ENCODE peak calls at places on chromosomes 12 and 14, in eight cellular contexts. C, X, J, O, D, I, Z and V are unnamed samples. For H3K4me1, the result is how much of the 10 kb centered on the place peaks cover.

GRCh38 chr14:55117816-55118441 is 11.1 kb upstream of the LGALS3 start:
- DNase-seq in D (no peak), C (no peak), J (peak), O (no peak), Z (no peak), X (no peak), I (peak), V (no peak)

GRCh38 chr12:85740190-85740589 is 96.0 kb downstream of the RASSF9 start:
- DNase-seq in I (peak), D (no peak), O (no peak), C (no peak), Z (no peak), J (no peak), X (no peak), V (no peak)

GRCh38 chr12:45259732-45260480 is 44.0 kb downstream of the ANO6 start:
- DNase-seq in I (peak), X (no peak), D (no peak), Z (no peak), O (no peak), J (peak), C (no peak), V (peak)

GRCh38 chr12:114636723-114637480 is 47.1 kb downstream of the TBX3 start:
- DNase-seq in O (no peak), X (no peak), Z (no peak), I (peak), C (no peak), D (no peak), J (no peak), V (peak)

GRCh38 chr12:1932264-1932777 is 13.9 kb upstream of the CACNA2D4 start:
- DNase-seq in J (peak), I (peak), D (no peak), O (no peak), Z (no peak), X (peak), C (no peak), V (no peak)

GRCh38 chr14:52329678-52330376 is 15.7 kb downstream of the PTGER2 start:
- DNase-seq in D (no peak), O (no peak), J (no peak), Z (no peak), X (no peak), C (no peak), I (no peak), V (no peak)

GRCh38 chr14:98177551-98177950 is 1094.4 kb downstream of the BCL11B start:
- DNase-seq in I (no peak), D (no peak), J (no peak), C (no peak), Z (no peak), X (no peak), O (no peak), V (no peak)

GRCh38 chr12:54611715-54612116 is 23.0 kb downstream of the LACRT start:
- DNase-seq in O (no peak), I (no peak), D (no peak), J (no peak), Z (no peak), X (no peak), C (peak), V (no peak)

GRCh38 chr14:105503296-105503640 is 12.2 kb downstream of the TEDC1 start:
- DNase-seq in Z (no peak), J (no peak), X (no peak), O (no peak), C (no peak), D (no peak), I (no peak), V (no peak)

GRCh38 chr14:55136241-55136640 is 7.2 kb downstream of the LGALS3 start:
- DNase-seq in D (no peak), C (no peak), I (peak), O (no peak), X (no peak), Z (no peak), J (peak), V (no peak)

GRCh38 chr12:52139579-52140062 is 52.2 kb downstream of the KRT80 start:
- DNase-seq in I (peak), C (peak), X (peak), Z (peak), O (peak), D (no peak), J (no peak), V (peak)

GRCh38 chr14:90093942-90094595 is 32.3 kb downstream of the KCNK13 start:
- DNase-seq in O (no peak), Z (no peak), C (no peak), J (peak), D (no peak), I (peak), X (no peak), V (peak)

GRCh38 chr12:125540580-125541204 is 475.5 kb downstream of the AACS start:
- DNase-seq in C (no peak), D (no peak), O (no peak), J (no peak), I (no peak), Z (no peak), X (no peak), V (no peak)

GRCh38 chr14:59262717-59263469 is 74.4 kb downstream of the DAAM1 start:
- DNase-seq in D (no peak), J (no peak), C (no peak), Z (no peak), I (no peak), O (no peak), X (peak), V (peak)

GRCh38 chr14:104423715-104424405 is 155.7 kb upstream of the C14orf180 start:
- DNase-seq in I (no peak), Z (no peak), C (no peak), J (no peak), X (no peak), D (no peak), O (no peak), V (no peak)

GRCh38 chr14:61360796-61361526 is 39.6 kb downstream of the PRKCH start:
- DNase-seq in C (no peak), D (no peak), Z (no peak), I (no peak), O (no peak), J (no peak), X (no peak), V (peak)

GRCh38 chr14:56488306-56488705 is 91.3 kb upstream of the TMEM260 start:
- DNase-seq in D (no peak), X (no peak), O (no peak), C (no peak), Z (no peak), J (no peak), I (no peak), V (no peak)

GRCh38 chr14:22887260-22887989 is 4.4 kb downstream of the REM2 start:
- DNase-seq in Z (peak), O (peak), D (peak), C (peak), J (peak), I (peak), X (peak), V (peak)

GRCh38 chr14:20624495-20625070 is 16.9 kb downstream of the OR6S1 start:
- DNase-seq in I (peak), O (no peak), X (peak), C (no peak), J (peak), Z (peak), D (no peak), V (no peak)

GRCh38 chr12:75938189-75938588 is 93.4 kb downstream of the PHLDA1 start:
- DNase-seq in O (no peak), J (no peak), X (no peak), Z (no peak), D (no peak), I (no peak), C (no peak), V (no peak)

GRCh38 chr12:69610126-69610525 is 581 bp downstream of the LRRC10 start:
- DNase-seq in Z (no peak), I (no peak), O (no peak), J (no peak), C (no peak), X (no peak), D (no peak), V (no peak)

GRCh38 chr12:12550277-12550676 is 12.4 kb downstream of the DUSP16 start:
- DNase-seq in Z (no peak), X (no peak), I (no peak), C (no peak), O (no peak), J (no peak), D (no peak), V (no peak)

GRCh38 chr14:92540472-92541048 is 27.0 kb downstream of the RIN3 start:
- DNase-seq in Z (no peak), D (no peak), J (peak), O (peak), X (peak), I (peak), C (peak), V (peak)

GRCh38 chr12:108400060-108400459 is 60.9 kb upstream of the CMKLR1 start:
- DNase-seq in X (no peak), D (no peak), I (no peak), Z (no peak), O (no peak), C (no peak), J (no peak), V (no peak)

GRCh38 chr12:57268264-57268663 is 17.3 kb upstream of the STAC3 start:
- DNase-seq in I (peak), Z (no peak), D (no peak), X (no peak), O (no peak), J (no peak), C (no peak), V (peak)

GRCh38 chr14:94175403-94176146 is 1.5 kb downstream of the PPP4R4 start:
- DNase-seq in J (no peak), D (no peak), O (no peak), Z (no peak), X (no peak), I (peak), C (no peak), V (no peak)

GRCh38 chr12:132151145-132151765 is 7.0 kb downstream of the NOC4L start:
- DNase-seq in X (no peak), Z (no peak), D (no peak), C (no peak), I (no peak), O (no peak), J (no peak), V (no peak)

GRCh38 chr14:53044486-53044885 is 93.6 kb upstream of the FERMT2 start:
- DNase-seq in D (no peak), O (no peak), Z (no peak), X (no peak), C (no peak), I (peak), J (peak), V (peak)

GRCh38 chr14:52848626-52849025 is 57.2 kb upstream of the GNPNAT1 start:
- DNase-seq in J (no peak), Z (no peak), C (no peak), X (no peak), I (no peak), D (no peak), O (no peak), V (no peak)

GRCh38 chr14:58944226-58944769 is 244.2 kb upstream of the DAAM1 start:
- DNase-seq in J (no peak), D (no peak), O (peak), Z (no peak), I (no peak), X (peak), C (no peak), V (no peak)

GRCh38 chr12:41190360-41190759 is 2.2 kb downstream of the PDZRN4 start:
- DNase-seq in C (no peak), Z (no peak), D (no peak), X (no peak), J (peak), O (no peak), I (peak), V (peak)

GRCh38 chr14:32564591-32564990 is 235.5 kb downstream of the AKAP6 start:
- DNase-seq in X (no peak), O (no peak), C (no peak), D (no peak), I (peak), Z (peak), J (peak), V (no peak)

GRCh38 chr12:47193066-47193465 is 113.3 kb upstream of the AMIGO2 start:
- DNase-seq in X (no peak), D (no peak), J (no peak), O (no peak), I (no peak), C (no peak), Z (no peak), V (no peak)

GRCh38 chr14:51539571-51540037 is 112.1 kb upstream of the FRMD6 start:
- DNase-seq in I (peak), O (no peak), C (no peak), D (no peak), J (peak), Z (no peak), X (no peak), V (peak)

GRCh38 chr14:94655169-94655710 is 43.0 kb downstream of the SERPINA3 start:
- DNase-seq in I (no peak), D (no peak), C (no peak), Z (no peak), O (no peak), J (no peak), X (no peak), V (no peak)

GRCh38 chr12:46886541-46887041 is 60.8 kb upstream of the SLC38A4 start:
- DNase-seq in J (peak), O (no peak), I (peak), Z (no peak), C (no peak), D (no peak), X (no peak), V (peak)

GRCh38 chr12:132873724-132874123 is 13.7 kb downstream of the CHFR start:
- DNase-seq in I (no peak), J (no peak), D (no peak), C (no peak), Z (no peak), X (no peak), O (no peak), V (no peak)

GRCh38 chr14:54567224-54567633 is 301 bp downstream of the SAMD4A start:
- DNase-seq in C (peak), D (no peak), I (no peak), O (no peak), Z (no peak), J (peak), X (no peak), V (no peak)

GRCh38 chr14:58687232-58687795 is 49.6 kb downstream of the DACT1 start:
- DNase-seq in Z (no peak), J (no peak), O (no peak), C (no peak), X (no peak), D (no peak), I (no peak), V (no peak)

GRCh38 chr12:124316257-124316656 is 21.4 kb downstream of the RFLNA start:
- DNase-seq in D (no peak), Z (no peak), X (no peak), I (peak), C (no peak), O (no peak), J (no peak), V (no peak)

GRCh38 chr12:124315316-124315924 is 20.5 kb downstream of the RFLNA start:
- DNase-seq in X (no peak), C (no peak), O (no peak), Z (no peak), J (no peak), D (no peak), I (no peak), V (no peak)

GRCh38 chr12:124312601-124313000 is 17.7 kb downstream of the RFLNA start:
- DNase-seq in D (no peak), I (no peak), C (no peak), J (no peak), X (no peak), O (no peak), Z (no peak), V (no peak)

GRCh38 chr12:124311292-124312109 is 16.6 kb downstream of the RFLNA start:
- DNase-seq in O (no peak), J (no peak), D (no peak), Z (no peak), I (no peak), C (no peak), X (no peak), V (no peak)

GRCh38 chr12:124314207-124314606 is 19.3 kb downstream of the RFLNA start:
- DNase-seq in D (no peak), X (no peak), I (no peak), C (no peak), J (no peak), O (no peak), Z (no peak), V (no peak)
- H3K4me1 ChIP-seq in D (under half), X (under half), I (under half), C (under half), J (under half), O (under half), Z (under half), V (under half)

GRCh38 chr12:81141220-81141619 is 63.3 kb downstream of the ACSS3 start:
- DNase-seq in X (no peak), O (no peak), C (no peak), J (no peak), Z (no peak), I (no peak), D (no peak), V (no peak)
- H3K4me1 ChIP-seq in X (under half), O (under half), C (under half), J (under half), Z (under half), I (under half), D (under half), V (under half)

GRCh38 chr12:112117685-112118084 is 7.7 kb upstream of the TRAFD1 start:
- DNase-seq in J (no peak), X (no peak), O (no peak), I (no peak), Z (no peak), C (peak), D (no peak), V (peak)
- H3K4me1 ChIP-seq in J (under half), X (under half), O (under half), I (under half), Z (under half), C (under half), D (under half), V (under half)

GRCh38 chr12:123431951-123432886 is 4.3 kb downstream of the RILPL2 start:
- DNase-seq in D (no peak), C (no peak), I (peak), J (no peak), X (no peak), Z (no peak), O (no peak), V (no peak)
- H3K4me1 ChIP-seq in D (half or more), C (under half), I (under half), J (under half), X (under half), Z (half or more), O (under half), V (under half)

GRCh38 chr14:64702493-64703392 is 1.5 kb upstream of the PLEKHG3 start:
- DNase-seq in D (no peak), J (no peak), Z (peak), I (no peak), X (peak), C (peak), O (peak), V (peak)

GRCh38 chr14:64703393-64704144 is 655 bp upstream of the PLEKHG3 start:
- DNase-seq in C (no peak), X (no peak), Z (no peak), I (peak), O (no peak), J (peak), D (no peak), V (peak)

GRCh38 chr14:64700894-64701293 is 3.3 kb upstream of the PLEKHG3 start:
- DNase-seq in J (no peak), C (no peak), X (no peak), I (no peak), O (no peak), D (no peak), Z (no peak), V (no peak)

GRCh38 chr14:64700290-64700689 is 3.9 kb upstream of the PLEKHG3 start:
- DNase-seq in Z (no peak), X (no peak), D (no peak), I (no peak), J (no peak), O (no peak), C (no peak), V (no peak)

DNA sequence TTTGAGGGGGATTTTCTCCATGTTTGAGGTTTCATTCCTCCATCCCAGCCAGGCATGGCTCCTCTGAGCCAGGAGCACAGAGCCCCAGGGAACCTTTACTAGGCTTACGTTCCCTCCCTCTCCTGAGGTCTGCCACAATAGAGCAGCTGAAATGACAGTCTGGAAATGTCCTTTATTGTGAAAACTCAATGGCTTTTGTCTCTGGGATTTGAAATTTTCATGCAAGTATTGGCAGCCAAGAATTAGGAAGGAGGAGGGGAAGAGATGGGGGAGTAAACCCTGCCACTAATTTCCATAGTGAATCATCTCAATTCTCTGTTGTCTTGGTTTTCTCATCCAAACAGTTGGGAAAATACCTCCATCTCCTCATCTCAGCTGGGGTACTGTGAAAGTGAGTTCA is 2.6 kb upstream of the PLEKHG3 start:
- DNase-seq in J (no peak), D (no peak), I (no peak), O (no peak), X (no peak), Z (no peak), C (no peak), V (peak)
- H3K4me1 ChIP-seq in J (under half), D (under half), I (under half), O (under half), X (under half), Z (half or more), C (under half), V (under half)

DNA sequence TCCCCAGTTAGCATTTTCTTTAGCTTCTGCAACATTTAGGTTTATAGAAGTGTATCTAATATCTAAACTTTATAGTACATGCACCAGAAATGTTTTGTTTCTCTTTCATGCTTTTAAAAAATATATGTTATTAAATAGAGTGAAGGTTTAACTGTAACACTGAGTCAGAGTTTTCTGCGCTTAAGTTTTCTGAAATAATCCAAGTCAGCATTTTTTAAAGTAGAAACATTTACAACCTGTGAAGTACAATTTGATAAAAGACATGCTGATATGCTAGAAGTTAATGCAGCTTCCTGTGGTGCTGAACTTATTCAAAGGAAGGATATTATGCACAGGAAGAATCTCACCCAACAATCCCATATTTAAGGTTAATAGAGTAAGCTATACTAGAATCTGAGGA is 1096.8 kb downstream of the LRFN5 start:
- DNase-seq in I (no peak), Z (no peak), J (no peak), O (no peak), C (no peak), D (no peak), X (no peak), V (no peak)
- H3K4me1 ChIP-seq in I (under half), Z (under half), J (under half), O (under half), C (under half), D (under half), X (under half), V (under half)